ENCODE peak calls at places on chromosomes 2 and 18, in nine cellular contexts. U, B, E, Y, K, M, C, V and G are unnamed samples.

GRCh38 chr2:38720613-38721241 is 30.4 kb downstream of the SRSF7 start:
- DNase-seq in U (peak), B (peak), E (peak), Y (no peak), K (peak), M (peak), C (peak), V (peak), G (peak)

GRCh38 chr2:130882991-130883390 is 46.3 kb downstream of the ARHGEF4 start:
- DNase-seq in U (no peak), B (no peak), E (no peak), Y (no peak), K (no peak), M (no peak), C (no peak), V (no peak), G (no peak)

GRCh38 chr2:233331536-233331935 is 22.8 kb upstream of the DGKD start:
- DNase-seq in U (no peak), B (no peak), E (no peak), Y (peak), K (no peak), M (no peak), C (no peak), V (no peak), G (no peak)

GRCh38 chr2:168962636-168963035 is 61.5 kb downstream of the G6PC2 start:
- DNase-seq in U (no peak), B (peak), E (peak), Y (no peak), K (peak), M (no peak), C (peak), V (no peak), G (peak)

GRCh38 chr2:128487650-128488387 is 169.2 kb upstream of the HS6ST1 start:
- DNase-seq in U (no peak), B (no peak), E (no peak), Y (no peak), K (no peak), M (no peak), C (no peak), V (no peak), G (no peak)

GRCh38 chr18:47794725-47795447 is 135.6 kb downstream of the SMAD2 start:
- DNase-seq in U (no peak), B (peak), E (no peak), Y (no peak), K (no peak), M (no peak), C (no peak), V (no peak), G (no peak)

GRCh38 chr18:8260319-8260718 is 348.9 kb upstream of the RAB12 start:
- DNase-seq in U (no peak), B (no peak), E (peak), Y (no peak), K (peak), M (no peak), C (peak), V (peak), G (peak)

GRCh38 chr2:188984126-188984525 is 10.0 kb downstream of the COL3A1 start:
- DNase-seq in U (no peak), B (peak), E (peak), Y (no peak), K (peak), M (peak), C (peak), V (peak), G (peak)

DNA sequence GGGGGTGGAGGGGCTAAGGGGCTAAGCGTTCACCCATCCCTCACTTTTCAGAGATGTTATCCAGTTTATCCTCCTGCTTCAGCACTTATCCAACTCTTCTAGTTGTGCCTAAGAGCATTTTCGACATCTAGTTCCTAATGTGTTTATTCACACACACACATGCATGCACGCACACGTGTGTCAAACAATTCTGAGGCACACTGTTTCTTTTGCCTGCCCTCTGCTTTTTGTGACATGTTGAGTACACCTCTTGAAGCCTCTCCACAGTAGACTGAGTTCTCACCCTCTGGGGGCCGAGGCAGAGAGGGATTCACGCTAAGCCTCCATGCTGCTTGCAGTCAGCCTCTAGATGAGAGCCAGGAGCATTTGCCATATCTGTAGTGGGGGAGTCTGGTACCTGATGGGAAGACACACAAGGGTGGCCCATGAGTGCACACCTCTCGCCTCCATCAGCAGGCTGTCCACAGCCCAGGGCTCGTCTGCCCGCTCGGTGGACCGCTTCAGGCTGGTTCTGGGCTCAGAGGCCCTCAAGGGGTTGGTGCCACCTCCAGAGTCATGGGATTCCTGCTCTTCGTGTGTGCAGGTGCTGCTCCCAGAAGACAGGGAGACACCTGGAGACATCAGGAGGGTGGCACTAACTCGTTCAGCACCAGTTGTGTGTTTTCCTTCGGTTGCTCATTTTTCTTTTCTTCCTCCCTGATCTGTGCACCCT is 11.9 kb downstream of the TWIST2 start:
- DNase-seq in U (no peak), B (no peak), E (no peak), Y (no peak), K (no peak), M (no peak), C (no peak), V (no peak), G (no peak)
- TF ChIP-seq CTCF in U (no peak), B (no peak), E (no peak), Y (no peak), K (no peak), M (no peak), C (no peak), V (no peak), G (no peak)

DNA sequence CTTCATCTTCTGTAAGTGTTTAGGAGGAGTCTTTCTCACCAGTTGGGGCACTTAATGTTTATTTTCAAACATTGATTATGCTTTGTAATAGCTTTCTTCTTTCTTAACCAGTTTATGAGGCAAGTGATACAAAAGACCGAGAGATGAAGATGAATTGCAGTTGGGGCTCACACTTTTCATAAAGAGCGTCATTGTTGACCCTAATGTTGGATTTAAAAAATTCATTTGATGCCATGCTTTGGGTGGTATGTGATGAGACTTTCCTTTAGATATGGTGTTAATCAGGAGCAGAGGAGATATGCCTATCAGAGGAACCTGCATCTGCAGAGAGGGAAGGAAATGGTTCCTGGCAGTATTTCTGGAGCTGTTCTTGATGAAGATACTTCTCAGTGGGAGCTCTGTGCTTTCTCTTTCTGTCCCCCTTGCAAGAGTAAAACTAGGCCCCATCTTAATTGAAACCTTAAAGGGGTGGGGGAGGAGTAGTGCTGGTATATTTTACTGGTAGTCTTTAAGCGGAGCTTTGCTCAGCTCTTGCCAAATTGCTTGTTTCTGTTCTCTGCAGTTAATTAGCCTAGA is 2.3 kb downstream of the EML4 start:
- DNase-seq in U (no peak), B (no peak), E (peak), Y (no peak), K (peak), M (no peak), C (no peak), V (no peak), G (no peak)
- H3K4me3 ChIP-seq in U (peak), B (peak), E (peak), Y (peak), K (peak), M (peak), C (no peak), V (no peak), G (no peak)

DNA sequence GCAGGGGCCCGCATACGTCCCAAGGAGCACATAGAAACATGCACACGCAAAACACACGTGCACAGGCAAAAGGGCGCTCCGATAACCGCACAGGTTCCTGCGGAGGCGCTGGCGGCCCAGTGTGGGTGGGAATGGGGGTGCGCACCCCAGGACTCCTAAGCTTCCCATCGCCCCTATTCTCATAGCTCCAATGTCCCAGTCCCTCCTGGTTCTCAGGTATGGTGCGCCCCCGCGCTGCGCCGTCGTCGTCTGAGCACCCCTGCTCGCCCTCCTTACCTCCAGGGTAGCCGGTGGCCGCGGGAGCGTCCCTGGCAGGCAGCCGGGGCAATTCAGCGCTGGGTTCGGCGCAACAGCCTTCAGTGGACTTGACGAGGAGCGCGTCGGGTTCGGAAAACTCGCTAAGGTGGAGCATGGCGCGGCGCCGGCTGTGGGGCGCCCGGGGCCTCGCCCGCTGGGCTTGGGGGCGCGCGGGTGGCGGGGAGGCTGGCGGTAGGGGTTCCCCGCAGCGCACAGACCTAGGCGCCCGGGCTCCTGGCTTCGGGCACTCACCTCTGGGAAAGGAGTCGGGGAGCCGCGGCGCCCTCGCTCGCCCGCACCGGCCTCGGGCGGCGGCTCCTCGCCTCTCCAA is 328 bp downstream of the EGR4 start:
- DNase-seq in U (no peak), B (no peak), E (no peak), Y (no peak), K (no peak), M (peak), C (no peak), V (no peak), G (no peak)
- TF ChIP-seq CTCF in U (no peak), B (no peak), E (no peak), Y (no peak), K (no peak), M (no peak), C (no peak), V (no peak), G (no peak)

GRCh38 chr18:50926521-50926920 is 41.3 kb upstream of the ELAC1 start:
- DNase-seq in U (no peak), B (no peak), E (no peak), Y (no peak), K (no peak), M (no peak), C (no peak), V (no peak), G (no peak)
- H3K4me3 ChIP-seq in U (no peak), B (no peak), E (no peak), Y (no peak), K (no peak), M (no peak), C (no peak), V (no peak), G (no peak)